ENCODE peak calls at places on chromosome X, in eight cellular contexts. X is cardiac muscle cell, S is GM13977, Q is natural killer cell, Y is Peyer's patch, Z is cardiac fibroblast, B is body of pancreas, D is type B pancreatic cell. H is an unnamed sample.

GRCh38 chrX:12825801-12826200 is 34.6 kb downstream of the PRPS2 start:
- DNase-seq in X (no peak), S (no peak), Q (no peak), Y (no peak), Z (peak; percentile 1), B (no peak), D (no peak), H (no peak)

GRCh38 chrX:16930392-16930791 is 16.1 kb upstream of the REPS2 start:
- DNase-seq in X (no peak), S (no peak), Q (no peak), Y (no peak), Z (peak; percentile 71), B (no peak), D (no peak), H (no peak)

GRCh38 chrX:70479970-70480659 is 35.5 kb downstream of the DLG3 start:
- DNase-seq in X (peak; percentile 17), S (no peak), Q (no peak), Y (peak; percentile 60), Z (peak; percentile 23), B (peak; percentile 74), D (no peak), H (peak; percentile 20)

GRCh38 chrX:134737061-134737460 is 78.8 kb upstream of the PLAC1 start:
- DNase-seq in X (no peak), S (no peak), Q (no peak), Y (no peak), Z (peak; percentile 29), B (no peak), D (no peak), H (no peak)

GRCh38 chrX:154142386-154142785 is 1.7 kb upstream of the OPN1LW start:
- DNase-seq in X (no peak), S (no peak), Q (no peak), Y (no peak), Z (no peak), B (no peak), D (no peak), H (no peak)

GRCh38 chrX:19636989-19637388 is 121.7 kb upstream of the MAP3K15 start:
- DNase-seq in X (no peak), S (no peak), Q (no peak), Y (no peak), Z (no peak), B (no peak), D (no peak), H (no peak)

GRCh38 chrX:49067285-49068120 is 6.3 kb downstream of the PRAF2 start:
- DNase-seq in X (no peak), S (no peak), Q (no peak), Y (no peak), Z (no peak), B (no peak), D (no peak), H (no peak)

GRCh38 chrX:151984328-151984727 is 9.9 kb upstream of the GABRE start:
- DNase-seq in X (no peak), S (no peak), Q (no peak), Y (no peak), Z (peak; percentile 88), B (no peak), D (no peak), H (no peak)

GRCh38 chrX:45803383-45803921 is 602.8 kb upstream of the DIPK2B start:
- DNase-seq in X (no peak), S (no peak), Q (no peak), Y (no peak), Z (peak; percentile 72), B (no peak), D (no peak), H (no peak)

GRCh38 chrX:141903400-141904155 is at the start of gene MAGEC1:
- DNase-seq in X (no peak), S (no peak), Q (no peak), Y (no peak), Z (no peak), B (no peak), D (no peak), H (no peak)

GRCh38 chrX:1242901-1243402 is 25.7 kb upstream of the CSF2RA start:
- DNase-seq in X (no peak), S (peak; percentile 41), Q (no peak), Y (no peak), Z (no peak), B (no peak), D (no peak), H (no peak)

GRCh38 chrX:53268173-53268572 is 13.2 kb downstream of the IQSEC2 start:
- DNase-seq in X (no peak), S (no peak), Q (no peak), Y (peak; percentile 30), Z (no peak), B (no peak), D (no peak), H (no peak)

GRCh38 chrX:130024127-130024526 is 41.7 kb downstream of the BCORL1 start:
- DNase-seq in X (peak; percentile 55), S (peak; percentile 89), Q (peak; percentile 68), Y (peak; percentile 94), Z (peak; percentile 73), B (peak; percentile 64), D (no peak), H (peak; percentile 51)

GRCh38 chrX:32118832-32119231 is 1047.0 kb upstream of the FTHL17 start:
- DNase-seq in X (no peak), S (no peak), Q (no peak), Y (no peak), Z (no peak), B (no peak), D (no peak), H (no peak)

GRCh38 chrX:33126469-33126868 is 84.9 kb downstream of the DMD start:
- DNase-seq in X (no peak), S (no peak), Q (no peak), Y (no peak), Z (no peak), B (no peak), D (no peak), H (no peak)

DNA sequence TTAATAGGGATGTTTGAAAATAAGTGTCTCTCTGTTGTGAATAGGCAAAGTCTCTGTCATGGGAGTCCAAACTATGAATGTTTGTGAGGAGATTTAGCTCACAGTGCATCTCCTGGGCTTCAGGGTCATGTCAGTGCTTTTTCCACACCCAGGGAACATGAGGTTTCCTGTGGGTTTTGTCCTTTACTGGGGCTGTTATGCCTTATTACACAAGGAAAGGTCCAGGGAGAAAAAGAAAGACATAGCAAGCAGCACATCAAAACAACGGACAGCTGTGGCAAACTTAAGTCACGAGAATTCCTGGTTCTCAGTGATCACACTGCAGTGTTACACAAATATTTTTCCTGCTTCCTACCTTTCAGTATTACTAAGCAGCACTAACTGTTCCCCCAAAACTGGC is 99.4 kb downstream of the MBNL3 start:
- DNase-seq in X (no peak), S (no peak), Q (no peak), Y (no peak), Z (no peak), B (no peak), D (no peak), H (no peak)
- TF ChIP-seq CTCF in X (no peak), S (no peak), Q (no peak), Y (no peak), Z (no peak), B (no peak), D (no peak), H (no peak)

GRCh38 chrX:51860679-51861078 is 32.7 kb upstream of the MAGED1 start:
- DNase-seq in X (peak; percentile 37), S (peak; percentile 6), Q (no peak), Y (no peak), Z (peak; percentile 59), B (peak; percentile 14), D (no peak), H (no peak)
- TF ChIP-seq CTCF in X (peak; percentile 56), S (peak; percentile 58), Q (peak; percentile 29), Y (peak; percentile 53), Z (peak; percentile 51), B (peak; percentile 53), D (peak; percentile 65), H (no peak)

DNA sequence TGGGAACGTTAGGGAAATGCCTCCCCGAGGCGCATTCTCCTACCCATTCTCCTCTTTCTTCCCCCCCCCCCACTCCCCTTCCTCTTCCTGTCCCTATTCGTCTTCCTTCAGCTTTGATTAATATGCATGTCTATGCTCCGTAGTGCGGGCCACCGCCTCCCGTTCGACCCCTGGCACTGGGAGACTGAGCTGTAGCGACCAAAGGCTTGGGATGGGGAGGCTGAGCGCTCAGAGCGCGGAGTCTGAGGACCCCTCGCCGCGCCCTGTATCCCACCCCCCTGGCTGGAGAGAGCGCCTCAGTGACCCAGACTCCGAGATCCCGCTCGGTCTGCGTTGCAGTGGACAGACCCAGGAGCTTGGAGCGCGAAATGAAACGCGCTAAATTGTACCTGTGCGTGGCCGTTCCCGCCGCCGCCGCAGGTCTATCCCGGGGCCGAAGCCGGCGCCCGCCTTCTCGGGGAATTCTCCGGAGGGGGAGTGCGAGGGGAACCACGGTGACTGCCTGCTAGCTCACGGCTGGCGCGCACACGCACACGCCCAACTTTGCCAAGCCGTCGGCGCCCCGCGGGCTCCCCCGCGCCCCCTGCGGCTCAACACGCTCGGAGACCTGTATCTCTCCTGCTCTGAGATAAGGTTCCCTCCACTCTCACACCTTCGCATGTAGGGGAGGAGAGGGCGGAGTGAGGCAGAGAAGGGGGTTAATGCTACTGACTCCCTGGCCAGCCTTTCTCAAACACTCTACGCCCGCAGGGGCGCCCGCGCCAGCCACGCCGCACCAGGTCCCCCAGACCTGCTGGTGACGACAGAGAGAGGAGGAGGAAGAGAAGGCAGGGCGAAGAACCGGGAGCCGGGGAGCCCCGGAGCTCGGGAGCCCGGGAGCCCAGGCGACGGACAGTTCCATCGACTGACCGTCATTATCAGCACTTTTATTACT is 1.5 kb upstream of the PTCHD1 start:
- DNase-seq in X (peak; percentile 25), S (no peak), Q (no peak), Y (no peak), Z (no peak), B (no peak), D (no peak), H (no peak)
- TF ChIP-seq CTCF in X (no peak), S (no peak), Q (no peak), Y (no peak), Z (no peak), B (no peak), D (peak; percentile 32), H (no peak)

GRCh38 chrX:74383611-74384010 is 37.7 kb upstream of the SLC16A2 start:
- DNase-seq in X (peak; percentile 37), S (peak; percentile 34), Q (no peak), Y (peak; percentile 52), Z (peak; percentile 71), B (peak; percentile 20), D (no peak), H (no peak)
- TF ChIP-seq CTCF in X (peak; percentile 62), S (peak; percentile 56), Q (no peak), Y (peak; percentile 49), Z (peak; percentile 66), B (peak; percentile 46), D (peak; percentile 59), H (peak; percentile 11)

DNA sequence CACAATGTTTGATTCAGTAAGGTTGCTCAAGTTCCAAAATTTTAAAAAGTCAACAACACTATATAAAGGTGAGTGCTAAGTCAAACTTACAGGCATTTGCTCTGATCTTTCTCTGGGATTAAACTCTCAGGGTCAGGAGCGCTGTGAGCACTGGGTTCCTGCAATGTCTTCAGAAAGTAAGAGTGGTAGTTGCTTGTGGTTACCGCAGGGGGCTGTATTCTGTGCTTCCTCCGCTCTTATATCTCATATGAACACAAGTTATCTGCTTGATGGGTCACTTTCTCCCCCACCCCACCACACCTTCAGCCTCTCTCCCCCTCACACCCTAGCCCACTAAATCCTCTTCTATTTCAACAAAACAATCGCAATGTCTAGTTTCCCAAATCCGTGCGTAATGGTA is 116.4 kb upstream of the IGSF1 start:
- DNase-seq in X (no peak), S (no peak), Q (no peak), Y (no peak), Z (no peak), B (no peak), D (no peak), H (no peak)
- TF ChIP-seq CTCF in X (no peak), S (no peak), Q (no peak), Y (no peak), Z (no peak), B (no peak), D (peak; percentile 51), H (no peak)